ENCODE peak calls at places on chromosomes 5 and 9, in ten cellular contexts. S is cardiac fibroblast; Y is PC-9; X is suprapubic skin; O is AG09309; Z is uterus; J is DND-41; F is effector memory CD4-positive, alpha-beta T cell; G is transverse colon; B is bronchial epithelial cell. T is an unnamed sample.

GRCh38 chr9:29966247-29966646 is 2393.0 kb upstream of the C9orf72 start:
- DNase-seq in F (no peak), B (peak; percentile 71), Y (no peak), G (no peak), Z (no peak), S (no peak), J (no peak), O (no peak), X (no peak), T (peak; percentile 55)

GRCh38 chr9:12794024-12794799 is 19.4 kb downstream of the LURAP1L start:
- DNase-seq in G (no peak), S (peak; percentile 59), O (no peak), Z (no peak), F (no peak), B (peak; percentile 48), Y (no peak), X (no peak), J (no peak), T (no peak)

GRCh38 chr5:74895906-74896305 is 29.7 kb upstream of the FAM169A start:
- DNase-seq in F (no peak), G (peak; percentile 55), S (peak; percentile 85), J (no peak), X (no peak), B (peak; percentile 73), Y (no peak), O (peak; percentile 29), Z (no peak), T (peak; percentile 41)

GRCh38 chr9:20358201-20358600 is 264.1 kb downstream of the MLLT3 start:
- DNase-seq in X (no peak), Z (no peak), O (peak; percentile 44), S (peak; percentile 33), G (no peak), Y (peak; percentile 87), J (no peak), F (no peak), B (peak; percentile 96), T (no peak)

GRCh38 chr9:94599102-94599501 is 5.5 kb upstream of the FBP2 start:
- DNase-seq in G (no peak), Z (no peak), J (no peak), Y (no peak), X (no peak), F (no peak), B (no peak), S (no peak), O (no peak), T (no peak)

GRCh38 chr9:15942806-15943424 is 390.1 kb downstream of the CCDC171 start:
- DNase-seq in Z (no peak), G (no peak), X (no peak), O (no peak), Y (no peak), B (no peak), J (no peak), S (no peak), F (no peak), T (no peak)

GRCh38 chr5:36882250-36882649 is 5.7 kb downstream of the NIPBL start:
- DNase-seq in O (no peak), Z (no peak), S (no peak), J (no peak), G (no peak), Y (no peak), B (no peak), F (no peak), X (no peak), T (no peak)

GRCh38 chr9:92247296-92247695 is 46.2 kb downstream of the IARS1 start:
- DNase-seq in Y (no peak), Z (no peak), G (no peak), X (no peak), J (no peak), S (peak; percentile 74), B (no peak), F (no peak), O (no peak), T (peak; percentile 18)

GRCh38 chr9:89007041-89007440 is 15.8 kb downstream of the S1PR3 start:
- DNase-seq in S (no peak), F (no peak), X (no peak), O (no peak), G (no peak), Y (no peak), J (no peak), B (no peak), Z (no peak), T (no peak)

GRCh38 chr5:23314827-23315226 is 192.6 kb upstream of the PRDM9 start:
- DNase-seq in F (no peak), J (no peak), O (no peak), Y (peak; percentile 38), X (no peak), Z (no peak), B (peak; percentile 90), S (peak; percentile 15), G (no peak), T (peak; percentile 12)

GRCh38 chr9:79623799-79624721 is 52.3 kb downstream of the TLE4 start:
- DNase-seq in O (no peak), Z (no peak), J (peak; percentile 62), S (peak; percentile 15), G (peak; percentile 38), F (no peak), B (peak; percentile 96), X (no peak), Y (no peak), T (no peak)

GRCh38 chr9:76159288-76159926 is 234.8 kb downstream of the RFK start:
- DNase-seq in B (no peak), J (no peak), O (no peak), X (no peak), Y (no peak), Z (no peak), F (no peak), G (no peak), S (no peak), T (no peak)

GRCh38 chr5:33167541-33167940 is 273.2 kb upstream of the TARS1 start:
- DNase-seq in J (no peak), Y (no peak), G (no peak), F (no peak), O (peak; percentile 8), B (no peak), X (no peak), Z (no peak), S (no peak), T (no peak)

GRCh38 chr5:74098456-74098855 is 472.5 kb downstream of the ARHGEF28 start:
- DNase-seq in F (no peak), B (no peak), X (no peak), O (no peak), Y (no peak), S (no peak), G (no peak), J (no peak), Z (no peak), T (no peak)

GRCh38 chr5:127705120-127705892 is 2.1 kb downstream of the CCDC192 start:
- DNase-seq in F (no peak), Y (peak; percentile 65), Z (no peak), B (peak; percentile 62), X (no peak), G (no peak), J (no peak), O (peak; percentile 68), S (peak; percentile 94), T (peak; percentile 48)
- H3K4me3 ChIP-seq in F (no peak overlapping the region), Y (no peak overlapping the region), Z (no peak overlapping the region), B (no peak overlapping the region), X (no peak overlapping the region), G (no peak overlapping the region), J (no peak overlapping the region), O (no peak overlapping the region), S (no peak overlapping the region), T (no peak overlapping the region)

DNA sequence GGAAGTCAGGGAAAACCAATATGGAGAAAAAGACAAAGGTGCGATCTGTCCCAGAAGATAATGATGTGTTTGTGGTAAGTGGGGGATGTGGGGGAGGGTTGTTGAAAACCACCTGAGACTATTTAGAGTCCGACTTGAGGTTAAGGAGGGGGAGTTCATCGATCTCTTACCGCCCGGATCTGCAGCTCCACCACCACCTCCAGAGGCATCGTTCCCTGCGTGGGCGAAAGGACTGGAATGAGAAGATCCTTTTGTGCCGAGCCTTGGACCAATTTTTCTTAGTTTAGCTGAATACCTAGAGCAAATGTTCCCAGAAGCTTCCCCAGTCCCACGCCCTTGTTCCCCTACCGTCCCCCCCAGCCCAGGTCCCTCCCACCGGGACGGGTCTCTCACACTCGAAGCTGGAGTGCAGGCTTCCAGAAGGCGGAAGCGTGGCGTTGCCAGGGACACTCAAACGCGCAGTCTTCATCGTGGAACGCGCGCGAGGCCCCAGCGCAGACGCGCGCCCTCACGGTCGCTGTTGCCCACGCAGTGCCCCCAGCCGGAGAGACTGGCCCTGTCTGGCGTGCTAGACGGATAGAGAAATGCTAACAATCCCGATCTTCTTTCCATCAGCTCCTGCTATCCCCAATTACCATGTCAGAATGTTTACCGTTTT is at the start of gene SPATA6L:
- DNase-seq in Z (peak; percentile 73), J (no peak), Y (no peak), O (no peak), S (peak; percentile 67), F (no peak), X (peak; percentile 85), G (peak; percentile 76), B (peak; percentile 34), T (no peak)
- H3K4me3 ChIP-seq in Z (peak within 1 kb of the TSS; percentile 12), J (no peak within 1 kb of the TSS), Y (peak within 1 kb of the TSS; percentile 55), O (peak within 1 kb of the TSS; percentile 68), S (peak within 1 kb of the TSS; percentile 48), F (peak within 1 kb of the TSS; percentile 52), X (peak within 1 kb of the TSS; percentile 53), G (peak within 1 kb of the TSS; percentile 42), B (peak within 1 kb of the TSS; percentile 53), T (peak within 1 kb of the TSS; percentile 45)

DNA sequence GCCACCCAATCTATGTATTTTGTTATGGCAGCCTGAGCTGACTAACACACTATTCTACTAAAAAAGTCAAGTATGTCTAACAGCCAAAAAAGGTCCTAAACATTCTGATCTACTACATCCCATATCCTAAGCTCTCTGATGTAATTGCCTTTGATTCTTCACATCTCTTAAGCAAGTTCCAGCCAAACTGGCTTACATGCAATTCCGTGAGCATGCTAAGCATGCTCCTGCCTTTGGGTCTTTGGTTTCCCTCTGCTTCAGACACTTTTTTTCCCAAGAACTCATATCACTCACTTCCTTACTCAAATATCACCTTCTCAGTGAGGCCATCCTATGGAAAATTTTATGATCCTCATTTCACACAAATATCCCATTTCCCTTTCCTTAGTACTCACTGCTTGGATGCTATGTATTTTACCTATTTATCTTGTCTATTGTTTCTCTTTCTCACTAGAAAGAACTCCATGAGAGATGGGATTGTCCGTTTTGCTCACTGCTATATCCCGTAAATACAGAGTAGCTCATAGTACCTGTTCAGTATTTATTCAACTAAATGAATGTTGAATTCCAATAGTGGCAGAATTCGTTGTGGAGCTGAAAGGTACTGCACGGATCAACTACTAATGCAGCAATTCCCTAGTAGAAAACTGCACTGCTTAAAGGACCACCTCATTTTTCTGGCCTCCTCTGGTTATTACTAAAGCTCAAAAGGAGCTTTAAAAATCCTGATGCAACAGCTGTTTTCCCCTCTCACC is 2.3 kb upstream of the SLC12A2 start:
- DNase-seq in B (peak; percentile 32), O (no peak), J (no peak), F (no peak), S (peak; percentile 20), Z (no peak), G (no peak), Y (peak; percentile 45), X (no peak), T (no peak)
- H3K4me3 ChIP-seq in B (peak overlapping the region; percentile 85), O (peak overlapping the region; percentile 81), J (peak overlapping the region; percentile 35), F (no peak overlapping the region), S (no peak overlapping the region), Z (peak overlapping the region; percentile 88), G (peak overlapping the region; percentile 95), Y (peak overlapping the region; percentile 97), X (peak overlapping the region; percentile 71), T (peak overlapping the region; percentile 80)

DNA sequence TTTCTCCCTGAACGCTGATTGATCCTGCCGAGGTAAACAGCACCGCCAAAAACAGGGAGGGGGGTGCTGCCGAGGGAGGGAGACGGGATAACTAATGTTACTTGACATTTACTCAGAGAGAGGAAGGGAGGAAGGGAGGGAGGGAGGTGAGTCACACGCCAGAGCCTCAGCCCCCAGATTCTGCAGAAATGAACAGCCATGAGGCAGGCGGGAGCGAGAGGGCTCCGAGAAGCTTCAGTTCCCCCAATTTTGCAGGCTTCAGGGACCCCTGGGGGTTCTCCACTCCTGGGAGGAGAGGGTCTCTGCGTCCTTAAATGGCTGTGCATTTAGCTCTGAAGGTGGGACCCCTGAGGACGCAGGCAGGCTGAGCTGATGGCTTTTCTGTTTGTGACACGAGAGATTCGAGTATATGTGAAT is 59.1 kb upstream of the IER5L start:
- DNase-seq in J (no peak), X (no peak), S (peak; percentile 70), G (no peak), B (peak; percentile 62), Y (no peak), F (no peak), O (peak; percentile 8), Z (peak; percentile 67), T (no peak)
- H3K4me3 ChIP-seq in J (no peak overlapping the region), X (no peak overlapping the region), S (no peak overlapping the region), G (no peak overlapping the region), B (no peak overlapping the region), Y (peak overlapping the region; percentile 34), F (peak overlapping the region; percentile 15), O (peak overlapping the region; percentile 30), Z (peak overlapping the region; percentile 11), T (no peak overlapping the region)